ENCODE peak calls at places on chromosomes 7 and 10, in eight cellular contexts. One of them, this sample, is unnamed. For H3K9me2, the result is how much of the 10 kb centered on the place peaks cover.

GRCh38 chr10:28806951-28807759 is 129.8 kb downstream of the BAMBI start:
- DNase-seq in OCI-LY7: no peak
- DNase-seq in HCT116: no peak
- DNase-seq in hepatocyte: no peak
- DNase-seq in MM.1S: no peak
- DNase-seq in GM23338: no peak
- DNase-seq in SK-N-SH: no peak
- DNase-seq in PC-3: no peak
- DNase-seq in this sample: no peak

GRCh38 chr10:71752391-71753090 is 20.8 kb downstream of the VSIR start:
- DNase-seq in OCI-LY7: peak
- DNase-seq in HCT116: no peak
- DNase-seq in hepatocyte: no peak
- DNase-seq in MM.1S: peak
- DNase-seq in GM23338: no peak
- DNase-seq in SK-N-SH: no peak
- DNase-seq in PC-3: no peak
- DNase-seq in this sample: no peak

GRCh38 chr10:121822180-121822579 is 105.7 kb downstream of the ATE1 start:
- DNase-seq in OCI-LY7: no peak
- DNase-seq in HCT116: no peak
- DNase-seq in hepatocyte: no peak
- DNase-seq in MM.1S: no peak
- DNase-seq in GM23338: no peak
- DNase-seq in SK-N-SH: no peak
- DNase-seq in PC-3: no peak
- DNase-seq in this sample: no peak

GRCh38 chr7:154794147-154794780 is 208.7 kb downstream of the PAXIP1 start:
- DNase-seq in OCI-LY7: no peak
- DNase-seq in HCT116: no peak
- DNase-seq in hepatocyte: peak
- DNase-seq in MM.1S: no peak
- DNase-seq in GM23338: no peak
- DNase-seq in SK-N-SH: no peak
- DNase-seq in PC-3: peak
- DNase-seq in this sample: no peak

GRCh38 chr7:120996333-120996982 is 7.9 kb downstream of the CPED1 start:
- DNase-seq in OCI-LY7: no peak
- DNase-seq in HCT116: no peak
- DNase-seq in hepatocyte: peak
- DNase-seq in MM.1S: peak
- DNase-seq in GM23338: no peak
- DNase-seq in SK-N-SH: no peak
- DNase-seq in PC-3: peak
- DNase-seq in this sample: peak

GRCh38 chr10:116723428-116724281 is 18.7 kb downstream of the HSPA12A start:
- DNase-seq in OCI-LY7: no peak
- DNase-seq in HCT116: no peak
- DNase-seq in hepatocyte: no peak
- DNase-seq in MM.1S: peak
- DNase-seq in GM23338: no peak
- DNase-seq in SK-N-SH: no peak
- DNase-seq in PC-3: no peak
- DNase-seq in this sample: no peak

GRCh38 chr10:16835223-16835622 is 18.0 kb upstream of the RSU1 start:
- DNase-seq in OCI-LY7: peak
- DNase-seq in HCT116: no peak
- DNase-seq in hepatocyte: no peak
- DNase-seq in MM.1S: no peak
- DNase-seq in GM23338: no peak
- DNase-seq in SK-N-SH: no peak
- DNase-seq in PC-3: no peak
- DNase-seq in this sample: no peak

GRCh38 chr10:74641659-74642058 is 184.7 kb upstream of the KAT6B start:
- DNase-seq in OCI-LY7: no peak
- DNase-seq in HCT116: no peak
- DNase-seq in hepatocyte: no peak
- DNase-seq in MM.1S: no peak
- DNase-seq in GM23338: no peak
- DNase-seq in SK-N-SH: no peak
- DNase-seq in PC-3: no peak
- DNase-seq in this sample: no peak

GRCh38 chr7:10677668-10678232 is 295.9 kb upstream of the PHF14 start:
- DNase-seq in OCI-LY7: no peak
- DNase-seq in HCT116: no peak
- DNase-seq in hepatocyte: no peak
- DNase-seq in MM.1S: no peak
- DNase-seq in GM23338: no peak
- DNase-seq in SK-N-SH: no peak
- DNase-seq in PC-3: no peak
- DNase-seq in this sample: no peak

GRCh38 chr7:100491192-100491578 is 7.5 kb downstream of the NYAP1 start:
- DNase-seq in OCI-LY7: no peak
- DNase-seq in HCT116: no peak
- DNase-seq in hepatocyte: no peak
- DNase-seq in MM.1S: no peak
- DNase-seq in GM23338: no peak
- DNase-seq in SK-N-SH: no peak
- DNase-seq in PC-3: no peak
- DNase-seq in this sample: no peak
- H3K9me2 ChIP-seq in OCI-LY7: under half
- H3K9me2 ChIP-seq in HCT116: under half
- H3K9me2 ChIP-seq in hepatocyte: under half
- H3K9me2 ChIP-seq in MM.1S: under half
- H3K9me2 ChIP-seq in GM23338: under half
- H3K9me2 ChIP-seq in SK-N-SH: under half
- H3K9me2 ChIP-seq in PC-3: under half
- H3K9me2 ChIP-seq in this sample: under half

GRCh38 chr7:22296265-22296566 is 60.7 kb downstream of the RAPGEF5 start:
- DNase-seq in OCI-LY7: no peak
- DNase-seq in HCT116: no peak
- DNase-seq in hepatocyte: no peak
- DNase-seq in MM.1S: no peak
- DNase-seq in GM23338: no peak
- DNase-seq in SK-N-SH: no peak
- DNase-seq in PC-3: no peak
- DNase-seq in this sample: no peak

GRCh38 chr7:22296916-22297315 is 60.0 kb downstream of the RAPGEF5 start:
- DNase-seq in OCI-LY7: no peak
- DNase-seq in HCT116: no peak
- DNase-seq in hepatocyte: no peak
- DNase-seq in MM.1S: no peak
- DNase-seq in GM23338: no peak
- DNase-seq in SK-N-SH: no peak
- DNase-seq in PC-3: peak
- DNase-seq in this sample: no peak

GRCh38 chr7:22292519-22292918 is 64.4 kb downstream of the RAPGEF5 start:
- DNase-seq in OCI-LY7: no peak
- DNase-seq in HCT116: no peak
- DNase-seq in hepatocyte: no peak
- DNase-seq in MM.1S: peak
- DNase-seq in GM23338: no peak
- DNase-seq in SK-N-SH: no peak
- DNase-seq in PC-3: no peak
- DNase-seq in this sample: no peak

GRCh38 chr7:22291979-22292378 is 65.0 kb downstream of the RAPGEF5 start:
- DNase-seq in OCI-LY7: no peak
- DNase-seq in HCT116: no peak
- DNase-seq in hepatocyte: no peak
- DNase-seq in MM.1S: no peak
- DNase-seq in GM23338: no peak
- DNase-seq in SK-N-SH: peak
- DNase-seq in PC-3: no peak
- DNase-seq in this sample: no peak

DNA sequence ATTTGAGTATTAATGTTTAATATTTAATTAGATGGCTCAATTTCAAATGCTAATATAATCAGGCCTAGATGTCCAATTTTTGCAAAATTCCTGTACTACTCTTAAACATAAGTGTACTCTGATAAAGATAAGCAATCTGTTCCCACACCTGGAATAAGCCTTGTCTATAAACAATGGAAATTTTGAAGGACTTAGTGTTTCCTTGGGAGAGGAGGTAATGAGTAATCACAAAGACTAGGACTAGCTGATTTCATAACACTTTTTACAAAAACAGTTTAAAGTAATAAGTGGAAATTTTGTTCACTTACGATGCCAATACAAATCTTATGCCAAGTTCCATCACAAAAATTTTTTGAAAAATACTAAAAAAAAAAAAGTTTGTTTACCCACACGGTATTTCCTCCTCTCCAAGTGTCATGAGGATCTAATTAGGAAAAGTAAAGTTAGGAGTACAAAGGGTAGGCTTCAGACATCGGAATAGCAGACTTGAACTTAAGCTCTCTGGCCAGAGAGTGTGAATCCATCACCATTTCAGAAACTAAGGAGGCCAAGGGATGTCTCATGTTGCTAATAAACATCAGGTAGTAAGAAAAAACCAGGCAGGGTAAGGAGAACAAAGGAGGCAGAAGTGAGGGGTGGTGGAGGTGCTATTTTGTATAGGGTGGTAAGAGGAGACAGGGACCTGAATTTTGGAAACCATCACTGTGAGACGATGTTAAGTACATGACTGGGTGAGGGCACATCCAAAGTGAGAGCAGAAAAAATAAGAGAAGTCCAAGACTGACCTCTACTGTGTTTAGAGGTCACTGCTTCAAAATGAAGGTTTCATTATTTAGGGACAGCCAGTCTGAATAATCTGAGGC is 61.3 kb downstream of the RAPGEF5 start:
- DNase-seq in OCI-LY7: no peak
- DNase-seq in HCT116: no peak
- DNase-seq in hepatocyte: no peak
- DNase-seq in MM.1S: no peak
- DNase-seq in GM23338: peak
- DNase-seq in SK-N-SH: no peak
- DNase-seq in PC-3: no peak
- DNase-seq in this sample: no peak
- TF ChIP-seq CTCF in OCI-LY7: no peak
- TF ChIP-seq CTCF in HCT116: no peak
- TF ChIP-seq CTCF in hepatocyte: peak
- TF ChIP-seq CTCF in MM.1S: no peak
- TF ChIP-seq CTCF in GM23338: peak
- TF ChIP-seq CTCF in SK-N-SH: peak
- TF ChIP-seq CTCF in PC-3: no peak
- TF ChIP-seq CTCF in this sample: no peak

GRCh38 chr7:122460936-122461335 is 156.4 kb upstream of the FEZF1 start:
- DNase-seq in OCI-LY7: no peak
- DNase-seq in HCT116: no peak
- DNase-seq in hepatocyte: no peak
- DNase-seq in MM.1S: no peak
- DNase-seq in GM23338: no peak
- DNase-seq in SK-N-SH: no peak
- DNase-seq in PC-3: no peak
- DNase-seq in this sample: no peak
- H3K9me2 ChIP-seq in OCI-LY7: under half
- H3K9me2 ChIP-seq in HCT116: under half
- H3K9me2 ChIP-seq in hepatocyte: under half
- H3K9me2 ChIP-seq in MM.1S: under half
- H3K9me2 ChIP-seq in GM23338: under half
- H3K9me2 ChIP-seq in SK-N-SH: under half
- H3K9me2 ChIP-seq in PC-3: under half
- H3K9me2 ChIP-seq in this sample: under half

DNA sequence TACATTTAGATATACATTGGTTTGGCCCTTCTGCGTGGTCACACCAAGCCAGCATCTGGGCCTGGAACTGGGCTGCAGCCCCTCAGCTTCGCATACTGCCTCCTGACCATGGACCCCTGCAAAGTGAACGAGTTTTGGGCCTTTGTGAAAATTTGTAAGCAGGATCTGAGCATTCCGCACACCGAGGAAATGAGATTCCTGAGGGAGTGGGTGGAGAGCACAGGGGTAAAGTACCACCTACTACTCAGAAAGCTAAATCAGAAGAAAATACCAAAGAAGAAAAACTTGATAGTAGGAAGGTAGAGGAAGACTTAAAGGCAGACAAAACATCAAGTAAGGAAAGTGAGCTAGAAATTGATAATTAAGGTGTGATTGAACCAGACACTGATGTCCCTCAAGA is 22.5 kb upstream of the NT5C2 start:
- DNase-seq in OCI-LY7: no peak
- DNase-seq in HCT116: no peak
- DNase-seq in hepatocyte: no peak
- DNase-seq in MM.1S: no peak
- DNase-seq in GM23338: no peak
- DNase-seq in SK-N-SH: no peak
- DNase-seq in PC-3: no peak
- DNase-seq in this sample: no peak
- TF ChIP-seq CTCF in OCI-LY7: no peak
- TF ChIP-seq CTCF in HCT116: no peak
- TF ChIP-seq CTCF in hepatocyte: no peak
- TF ChIP-seq CTCF in MM.1S: no peak
- TF ChIP-seq CTCF in GM23338: no peak
- TF ChIP-seq CTCF in SK-N-SH: no peak
- TF ChIP-seq CTCF in PC-3: no peak
- TF ChIP-seq CTCF in this sample: no peak

DNA sequence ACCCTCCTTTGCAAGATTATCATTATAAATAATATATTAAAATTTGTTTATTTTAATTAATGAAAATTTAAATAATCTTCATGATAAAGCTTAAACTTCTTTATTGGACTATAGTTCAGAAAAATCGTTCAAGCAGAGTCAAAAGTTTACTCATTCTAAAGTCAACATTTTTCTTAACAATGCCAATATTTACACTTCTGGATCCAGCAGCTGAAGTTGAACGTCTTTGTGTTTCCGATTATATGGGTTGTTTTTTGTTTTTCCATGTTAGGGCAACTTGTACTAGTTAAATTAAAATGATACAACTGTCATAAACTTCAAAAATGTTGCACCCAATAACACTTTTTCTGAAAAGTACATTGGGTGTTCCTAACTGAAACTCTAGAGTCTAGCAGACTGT is 43.8 kb downstream of the GRB10 start:
- DNase-seq in OCI-LY7: no peak
- DNase-seq in HCT116: no peak
- DNase-seq in hepatocyte: no peak
- DNase-seq in MM.1S: no peak
- DNase-seq in GM23338: no peak
- DNase-seq in SK-N-SH: no peak
- DNase-seq in PC-3: peak
- DNase-seq in this sample: no peak
- H3K9me2 ChIP-seq in OCI-LY7: under half
- H3K9me2 ChIP-seq in HCT116: under half
- H3K9me2 ChIP-seq in hepatocyte: under half
- H3K9me2 ChIP-seq in MM.1S: under half
- H3K9me2 ChIP-seq in GM23338: under half
- H3K9me2 ChIP-seq in SK-N-SH: under half
- H3K9me2 ChIP-seq in PC-3: under half
- H3K9me2 ChIP-seq in this sample: under half

GRCh38 chr7:101911800-101912705 is 94.6 kb downstream of the CUX1 start:
- DNase-seq in OCI-LY7: no peak
- DNase-seq in HCT116: no peak
- DNase-seq in hepatocyte: peak
- DNase-seq in MM.1S: no peak
- DNase-seq in GM23338: no peak
- DNase-seq in SK-N-SH: no peak
- DNase-seq in PC-3: no peak
- DNase-seq in this sample: no peak
- TF ChIP-seq CTCF in OCI-LY7: no peak
- TF ChIP-seq CTCF in HCT116: no peak
- TF ChIP-seq CTCF in hepatocyte: no peak
- TF ChIP-seq CTCF in MM.1S: no peak
- TF ChIP-seq CTCF in GM23338: no peak
- TF ChIP-seq CTCF in SK-N-SH: no peak
- TF ChIP-seq CTCF in PC-3: no peak
- TF ChIP-seq CTCF in this sample: no peak

This sample was measured in PC-9.